ENCODE peak calls at places on chromosomes 12 and 14, in nine cellular contexts. E is endothelial cell, N is GM20000, X is lower lobe of right lung, Z is AG04450, Y is RWPE1, S is cardiac fibroblast, Q is IMR-90, V is stomach. D is an unnamed sample.

GRCh38 chr12:108425238-108425795 is 86.2 kb upstream of the CMKLR1 start:
- DNase-seq in E (no peak), N (no peak), X (no peak), Z (no peak), Y (no peak), S (no peak), Q (no peak), V (no peak), D (no peak)

GRCh38 chr14:52824479-52824878 is 33.1 kb upstream of the GNPNAT1 start:
- DNase-seq in E (no peak), N (no peak), X (no peak), Z (no peak), Y (no peak), S (peak), Q (peak), V (no peak), D (no peak)

GRCh38 chr12:90076851-90077319 is 368.2 kb upstream of the ATP2B1 start:
- DNase-seq in E (no peak), N (no peak), X (no peak), Z (no peak), Y (no peak), S (no peak), Q (no peak), V (no peak), D (no peak)

GRCh38 chr14:74077401-74077800 is 6.9 kb downstream of the ALDH6A1 start:
- DNase-seq in E (no peak), N (no peak), X (no peak), Z (no peak), Y (no peak), S (no peak), Q (no peak), V (no peak), D (no peak)

GRCh38 chr14:85426068-85426935 is 103.6 kb upstream of the FLRT2 start:
- DNase-seq in E (no peak), N (no peak), X (no peak), Z (no peak), Y (no peak), S (no peak), Q (no peak), V (no peak), D (no peak)

GRCh38 chr12:47207005-47207717 is 127.4 kb upstream of the AMIGO2 start:
- DNase-seq in E (no peak), N (peak), X (peak), Z (no peak), Y (no peak), S (no peak), Q (no peak), V (no peak), D (no peak)

GRCh38 chr12:48105321-48105866 is 485 bp downstream of the SENP1 start:
- DNase-seq in E (no peak), N (no peak), X (no peak), Z (no peak), Y (peak), S (peak), Q (peak), V (no peak), D (no peak)

GRCh38 chr14:70822706-70823185 is 13.4 kb upstream of the MAP3K9 start:
- DNase-seq in E (peak), N (no peak), X (peak), Z (no peak), Y (no peak), S (peak), Q (peak), V (peak), D (no peak)

GRCh38 chr14:80946797-80947196 is 5.3 kb upstream of the CEP128 start:
- DNase-seq in E (no peak), N (no peak), X (no peak), Z (no peak), Y (no peak), S (no peak), Q (no peak), V (no peak), D (no peak)

GRCh38 chr12:99253068-99253467 is 394.5 kb upstream of the GARIN6 start:
- DNase-seq in E (no peak), N (no peak), X (no peak), Z (no peak), Y (no peak), S (no peak), Q (no peak), V (no peak), D (no peak)

GRCh38 chr12:29889737-29890136 is 106.0 kb upstream of the TMTC1 start:
- DNase-seq in E (peak), N (peak), X (no peak), Z (no peak), Y (no peak), S (peak), Q (peak), V (peak), D (no peak)

GRCh38 chr12:29149691-29150382 is 759 bp downstream of the FAR2 start:
- DNase-seq in E (no peak), N (peak), X (no peak), Z (no peak), Y (no peak), S (no peak), Q (no peak), V (no peak), D (no peak)

GRCh38 chr14:104593241-104593701 is 11.3 kb downstream of the TMEM179 start:
- DNase-seq in E (no peak), N (no peak), X (peak), Z (no peak), Y (no peak), S (no peak), Q (no peak), V (no peak), D (peak)

GRCh38 chr12:121441555-121441954 is 41.6 kb downstream of the RNF34 start:
- DNase-seq in E (no peak), N (no peak), X (no peak), Z (no peak), Y (no peak), S (peak), Q (no peak), V (peak), D (no peak)

GRCh38 chr14:60093606-60094005 is 1.9 kb downstream of the PCNX4 start:
- DNase-seq in E (no peak), N (no peak), X (no peak), Z (no peak), Y (no peak), S (peak), Q (peak), V (no peak), D (no peak)

GRCh38 chr14:93086441-93087055 is 29.2 kb downstream of the ITPK1 start:
- DNase-seq in E (no peak), N (peak), X (no peak), Z (no peak), Y (no peak), S (no peak), Q (no peak), V (no peak), D (no peak)

GRCh38 chr12:96425321-96425720 is 25.1 kb upstream of the CDK17 start:
- DNase-seq in E (no peak), N (peak), X (no peak), Z (peak), Y (peak), S (peak), Q (peak), V (no peak), D (no peak)

GRCh38 chr12:58955849-58956248 is 35.5 kb upstream of the LRIG3 start:
- DNase-seq in E (no peak), N (no peak), X (no peak), Z (no peak), Y (no peak), S (no peak), Q (no peak), V (no peak), D (no peak)

GRCh38 chr12:15526033-15526432 is 203.7 kb downstream of the PTPRO start:
- DNase-seq in E (no peak), N (peak), X (no peak), Z (no peak), Y (no peak), S (no peak), Q (no peak), V (no peak), D (no peak)

GRCh38 chr12:58346032-58346632 is 404.8 kb downstream of the ATP23 start:
- DNase-seq in E (no peak), N (peak), X (no peak), Z (no peak), Y (peak), S (peak), Q (peak), V (no peak), D (no peak)

GRCh38 chr14:65496178-65496993 is 83.9 kb downstream of the FUT8 start:
- DNase-seq in E (no peak), N (no peak), X (no peak), Z (no peak), Y (no peak), S (peak), Q (peak), V (no peak), D (no peak)

GRCh38 chr14:72024043-72024407 is 91.8 kb downstream of the RGS6 start:
- DNase-seq in E (peak), N (peak), X (no peak), Z (no peak), Y (peak), S (peak), Q (peak), V (peak), D (no peak)

GRCh38 chr14:50410016-50410530 is 13.4 kb upstream of the CDKL1 start:
- DNase-seq in E (no peak), N (no peak), X (no peak), Z (no peak), Y (no peak), S (no peak), Q (no peak), V (no peak), D (no peak)

GRCh38 chr14:35221462-35221861 is 70.7 kb upstream of the PSMA6 start:
- DNase-seq in E (no peak), N (no peak), X (no peak), Z (no peak), Y (no peak), S (peak), Q (peak), V (no peak), D (no peak)

GRCh38 chr14:61328629-61329262 is 7.4 kb downstream of the PRKCH start:
- DNase-seq in E (no peak), N (no peak), X (no peak), Z (no peak), Y (no peak), S (no peak), Q (no peak), V (no peak), D (no peak)

GRCh38 chr12:37672655-37673260 is 643.8 kb upstream of the ALG10B start:
- DNase-seq in E (no peak), N (no peak), X (no peak), Z (no peak), Y (no peak), S (peak), Q (no peak), V (no peak), D (no peak)

GRCh38 chr14:44788612-44789011 is 173.1 kb downstream of the KLHL28 start:
- DNase-seq in E (no peak), N (no peak), X (no peak), Z (no peak), Y (no peak), S (peak), Q (peak), V (no peak), D (no peak)

GRCh38 chr14:50821471-50822464 is 9.2 kb downstream of the NIN start:
- DNase-seq in E (no peak), N (peak), X (peak), Z (no peak), Y (peak), S (no peak), Q (no peak), V (peak), D (no peak)

GRCh38 chr14:92546347-92547053 is 32.9 kb downstream of the RIN3 start:
- DNase-seq in E (no peak), N (no peak), X (no peak), Z (peak), Y (no peak), S (peak), Q (peak), V (no peak), D (no peak)

GRCh38 chr12:31705651-31706050 is 23.2 kb downstream of the AMN1 start:
- DNase-seq in E (no peak), N (no peak), X (no peak), Z (no peak), Y (no peak), S (no peak), Q (no peak), V (no peak), D (no peak)

GRCh38 chr12:31702047-31702446 is 26.8 kb downstream of the AMN1 start:
- DNase-seq in E (no peak), N (no peak), X (no peak), Z (no peak), Y (no peak), S (peak), Q (peak), V (no peak), D (no peak)
- TF ChIP-seq CTCF in E (no peak), N (no peak), X (peak), Z (peak), Y (no peak), S (peak), Q (no peak), V (no peak), D (no peak)

GRCh38 chr14:96256420-96256819 is 410 bp downstream of the BDKRB1 start:
- DNase-seq in E (no peak), N (no peak), X (no peak), Z (no peak), Y (peak), S (peak), Q (peak), V (no peak), D (no peak)
- TF ChIP-seq CTCF in E (no peak), N (no peak), X (no peak), Z (peak), Y (no peak), S (no peak), Q (peak), V (no peak), D (no peak)

GRCh38 chr12:111685811-111686573 is at the start of the genes ACAD10 and BRAP:
- DNase-seq in E (peak), N (peak), X (peak), Z (peak), Y (peak), S (peak), Q (peak), V (peak), D (peak)
- TF ChIP-seq CTCF in E (no peak), N (no peak), X (no peak), Z (no peak), Y (no peak), S (no peak), Q (no peak), V (no peak), D (peak)

DNA sequence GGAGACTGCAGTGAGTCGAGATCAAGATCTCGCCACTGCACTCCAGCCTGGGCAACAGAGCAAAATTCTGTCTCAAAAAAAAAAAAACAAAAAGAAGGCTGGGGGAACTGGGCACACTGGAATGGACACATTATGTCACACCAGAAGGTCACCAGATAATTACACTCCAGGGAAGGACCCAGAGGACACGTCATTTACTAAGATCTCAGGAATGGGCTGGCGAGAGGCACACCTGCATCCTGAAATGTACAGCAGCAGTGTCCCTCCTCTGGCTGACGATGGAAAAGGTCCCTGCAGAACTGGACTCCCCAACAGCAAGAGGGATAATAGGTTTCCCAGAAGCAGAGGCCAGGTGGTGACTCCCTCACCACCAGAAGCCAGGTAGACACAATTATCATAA is 243.5 kb downstream of the BCL11B start:
- DNase-seq in E (no peak), N (no peak), X (no peak), Z (no peak), Y (no peak), S (no peak), Q (no peak), V (no peak), D (no peak)
- TF ChIP-seq CTCF in E (no peak), N (no peak), X (no peak), Z (no peak), Y (no peak), S (no peak), Q (no peak), V (no peak), D (no peak)

GRCh38 chr12:105235747-105236476 is at the start of gene APPL2:
- DNase-seq in E (peak), N (peak), X (peak), Z (peak), Y (peak), S (peak), Q (peak), V (peak), D (peak)
- TF ChIP-seq CTCF in E (peak), N (no peak), X (peak), Z (peak), Y (peak), S (no peak), Q (peak), V (no peak), D (peak)

DNA sequence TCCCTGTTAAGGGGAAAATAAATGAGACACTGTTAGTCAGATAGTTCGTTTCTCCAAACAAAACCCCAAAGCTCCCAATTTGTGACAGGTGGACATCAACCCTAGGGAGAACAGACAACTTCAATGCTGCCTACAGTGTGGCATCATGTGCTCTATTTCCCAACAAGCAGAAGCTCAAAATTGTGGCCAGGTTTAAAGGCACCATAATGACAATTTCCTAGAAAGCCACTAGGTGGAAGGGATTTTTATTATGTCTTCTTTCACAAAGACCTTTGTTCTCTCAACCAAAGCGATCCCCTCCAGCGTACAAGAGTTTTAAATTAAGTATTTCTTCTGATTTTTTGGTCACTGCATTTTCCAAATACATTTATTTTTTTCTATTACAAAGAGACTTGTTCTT is 88.0 kb upstream of the MBIP start:
- DNase-seq in E (no peak), N (no peak), X (no peak), Z (no peak), Y (no peak), S (no peak), Q (no peak), V (no peak), D (no peak)
- TF ChIP-seq CTCF in E (no peak), N (no peak), X (no peak), Z (no peak), Y (no peak), S (no peak), Q (no peak), V (no peak), D (no peak)

D was measured in chondrocyte.